ENCODE peak calls at places on chromosomes 1 and 21, in ten cellular contexts. I, J, Y, F, M, Z, A, C, O and B are unnamed samples.

GRCh38 chr1:56322211-56322610 is 257.2 kb downstream of the PLPP3 start:
- DNase-seq in Y (no peak), A (no peak), C (no peak), O (no peak), F (no peak), M (no peak), I (no peak), J (no peak), Z (no peak), B (no peak)

GRCh38 chr1:175319112-175319911 is 126.7 kb upstream of the KIAA0040 start:
- DNase-seq in F (peak; percentile 74), I (peak; percentile 66), M (peak; percentile 90), C (peak; percentile 34), J (peak; percentile 85), O (peak; percentile 83), Z (no peak), A (peak; percentile 92), Y (peak; percentile 61), B (peak; percentile 73)

GRCh38 chr21:32329776-32330175 is 31.1 kb downstream of the MRAP start:
- DNase-seq in M (no peak), Z (no peak), J (no peak), A (no peak), F (no peak), Y (peak; percentile 35), I (no peak), O (no peak), C (no peak), B (no peak)

GRCh38 chr1:111406325-111406768 is 21.2 kb downstream of the OVGP1 start:
- DNase-seq in O (no peak), I (no peak), M (peak; percentile 79), C (peak; percentile 49), A (no peak), J (no peak), Y (no peak), Z (no peak), F (peak; percentile 27), B (no peak)

GRCh38 chr1:196669051-196669450 is 17.2 kb downstream of the CFH start:
- DNase-seq in Z (no peak), I (no peak), Y (no peak), A (no peak), J (no peak), O (no peak), F (no peak), C (no peak), M (no peak), B (no peak)

GRCh38 chr1:192566657-192567056 is 8.9 kb upstream of the RGS1 start:
- DNase-seq in F (no peak), O (no peak), C (no peak), M (no peak), Z (no peak), J (no peak), A (no peak), I (no peak), Y (no peak), B (no peak)

GRCh38 chr21:37435120-37435519 is 68.5 kb downstream of the DYRK1A start:
- DNase-seq in I (peak; percentile 73), A (no peak), O (peak; percentile 75), J (no peak), C (no peak), Y (no peak), Z (no peak), F (peak; percentile 59), M (peak; percentile 59), B (peak; percentile 91)

GRCh38 chr1:227351443-227351842 is 33.2 kb upstream of the CDC42BPA start:
- DNase-seq in Z (no peak), A (no peak), J (no peak), Y (no peak), C (no peak), M (peak; percentile 54), I (no peak), O (peak; percentile 45), F (no peak), B (no peak)

GRCh38 chr1:117633423-117633822 is 27.6 kb downstream of the TENT5C start:
- DNase-seq in Z (peak; percentile 45), O (no peak), A (peak; percentile 50), Y (no peak), J (no peak), F (no peak), M (no peak), I (no peak), C (no peak), B (no peak)

GRCh38 chr21:29299046-29299905 is 554 bp downstream of the BACH1 start:
- DNase-seq in Y (peak; percentile 62), O (peak; percentile 59), A (peak; percentile 94), C (peak; percentile 27), J (peak; percentile 81), Z (peak; percentile 93), F (peak; percentile 55), M (peak; percentile 83), I (peak; percentile 75), B (peak; percentile 81)

GRCh38 chr1:19723874-19724273 is 59.2 kb downstream of the HTR6 start:
- DNase-seq in C (no peak), Z (no peak), F (no peak), O (no peak), J (no peak), Y (no peak), M (no peak), I (no peak), A (no peak), B (no peak)

GRCh38 chr1:230490436-230490835 is 64.3 kb upstream of the PGBD5 start:
- DNase-seq in C (no peak), Y (no peak), O (no peak), F (no peak), A (no peak), M (no peak), I (no peak), Z (no peak), J (no peak), B (no peak)

GRCh38 chr1:178739285-178740045 is 14.4 kb downstream of the RALGPS2 start:
- DNase-seq in M (no peak), C (no peak), Z (no peak), F (no peak), Y (no peak), A (no peak), O (no peak), J (no peak), I (no peak), B (no peak)

GRCh38 chr1:163799190-163799805 is 477.5 kb downstream of the NUF2 start:
- DNase-seq in O (no peak), C (no peak), I (no peak), Y (no peak), F (no peak), Z (no peak), A (no peak), J (no peak), M (no peak), B (no peak)

GRCh38 chr1:52836035-52836434 is 6.5 kb upstream of the ZYG11A start:
- DNase-seq in J (no peak), I (no peak), Z (no peak), C (no peak), O (no peak), F (no peak), A (no peak), Y (no peak), M (no peak), B (no peak)

GRCh38 chr1:10741696-10742095 is 54.8 kb downstream of the CASZ1 start:
- DNase-seq in Y (no peak), M (no peak), J (no peak), O (no peak), Z (no peak), I (no peak), C (no peak), A (no peak), F (no peak), B (no peak)
- TF ChIP-seq POLR2A in Y (no peak), M (no peak), J (no peak), O (no peak), Z (no peak), I (no peak), C (no peak), A (no peak), F (no peak), B (no peak)

DNA sequence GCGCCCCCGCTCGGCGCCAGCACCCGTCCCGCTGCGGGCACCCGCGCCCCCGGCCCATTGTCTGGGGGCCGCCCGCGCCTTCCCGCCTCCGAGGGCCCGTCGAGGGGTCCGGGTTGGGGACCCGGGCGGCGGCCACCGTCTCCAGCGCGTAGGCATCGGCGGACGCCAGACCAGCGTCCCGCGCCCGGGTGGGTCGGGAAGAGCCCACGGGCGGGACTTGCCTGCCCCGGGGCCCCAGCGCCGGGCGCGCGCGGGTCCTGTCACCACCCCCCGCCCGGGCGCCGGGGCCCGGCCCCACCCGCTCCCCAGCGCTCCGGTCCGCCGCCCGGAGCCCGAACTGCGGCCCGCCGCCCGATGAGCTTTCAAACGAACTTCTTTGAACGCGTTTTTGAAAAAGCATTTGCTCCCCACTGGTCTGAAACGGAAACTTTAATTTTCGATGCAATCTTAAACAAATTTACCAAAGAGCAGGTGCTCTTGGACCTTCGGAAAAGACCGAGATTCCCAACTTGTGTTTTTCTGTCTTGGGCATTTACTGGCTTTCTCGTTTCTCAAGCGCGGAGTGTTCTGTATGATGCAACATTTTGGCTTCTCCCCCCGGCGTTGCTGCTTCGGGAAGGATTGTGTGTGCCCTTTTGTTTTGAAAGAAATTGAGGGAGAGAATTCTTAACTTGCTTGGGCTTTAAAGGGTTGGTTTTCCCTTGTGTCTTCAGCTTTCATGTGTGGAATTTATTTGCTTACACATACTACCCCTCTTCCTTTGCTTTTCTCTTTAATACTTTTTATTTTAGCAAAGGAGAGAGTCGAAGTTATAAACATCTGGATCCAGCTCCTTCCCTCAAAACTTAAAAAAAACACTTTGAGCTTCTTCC is 700 bp downstream of the CLIC4 start:
- DNase-seq in Y (no peak), M (peak; percentile 70), Z (peak; percentile 91), C (no peak), I (peak; percentile 82), F (peak; percentile 84), O (peak; percentile 76), J (no peak), A (peak; percentile 94), B (no peak)
- TF ChIP-seq POLR2A in Y (no peak), M (no peak), Z (peak; percentile 27), C (no peak), I (no peak), F (no peak), O (no peak), J (no peak), A (no peak), B (no peak)

GRCh38 chr1:201982923-201983805 is 716 bp downstream of the RNPEP start:
- DNase-seq in C (peak; percentile 54), M (peak; percentile 86), O (peak; percentile 78), Y (peak; percentile 92), A (peak; percentile 93), Z (peak; percentile 94), F (peak; percentile 77), I (peak; percentile 87), J (peak; percentile 82), B (peak; percentile 72)
- TF ChIP-seq POLR2A in C (no peak), M (peak; percentile 35), O (no peak), Y (peak; percentile 64), A (no peak), Z (no peak), F (no peak), I (peak; percentile 13), J (no peak), B (no peak)

DNA sequence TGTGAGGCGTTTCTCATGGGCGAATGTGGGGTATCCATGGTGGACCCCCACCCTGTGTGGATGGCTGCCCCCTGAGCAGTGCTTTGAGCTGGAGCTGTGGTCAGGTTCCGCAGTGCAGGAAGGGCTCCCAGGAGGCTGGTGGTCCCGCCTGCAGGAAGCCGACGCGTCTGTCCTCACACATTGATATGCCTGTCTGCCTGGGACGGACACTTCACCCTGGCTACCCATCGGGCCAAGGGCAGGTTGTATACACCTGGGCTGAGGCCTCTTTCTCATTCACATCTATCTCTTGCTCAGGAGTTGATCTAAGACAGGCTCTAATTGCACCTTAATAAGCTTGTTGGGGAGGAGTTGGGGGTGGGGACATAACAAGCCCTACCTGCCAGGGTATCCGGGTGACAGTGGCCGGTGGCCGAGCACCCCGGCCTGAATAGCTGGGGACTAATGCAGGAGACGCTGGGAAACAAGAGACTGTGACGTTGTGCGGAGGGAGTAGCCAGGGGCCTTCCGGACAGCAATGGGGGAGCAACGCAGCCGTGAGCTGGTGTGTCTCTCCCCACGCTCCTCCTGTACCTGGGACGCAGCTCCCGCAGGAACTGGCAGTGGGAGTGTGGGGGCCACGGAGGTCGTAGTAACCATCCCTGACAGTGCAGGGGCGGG is 21.7 kb downstream of the PDXK start:
- DNase-seq in C (no peak), M (peak; percentile 77), O (peak; percentile 78), J (no peak), Y (peak; percentile 49), A (no peak), I (no peak), F (peak; percentile 68), Z (no peak), B (no peak)
- TF ChIP-seq POLR2A in C (no peak), M (peak; percentile 22), O (peak; percentile 52), J (no peak), Y (no peak), A (no peak), I (no peak), F (no peak), Z (no peak), B (no peak)